ENCODE peak calls at places on chromosomes 16 and 17, in six cellular contexts. O is thoracic aorta; T is CD4-positive, CD25-positive, alpha-beta regulatory T cell; R is fibroblast of lung; K is BJ; X is CD8-positive, alpha-beta T cell. W is an unnamed sample.

GRCh38 chr17:66549312-66549705 is 246.9 kb downstream of the PRKCA start:
- DNase-seq in O (no peak), T (no peak), R (no peak), K (no peak), X (no peak), W (no peak)

GRCh38 chr16:64983983-64984382 is 137.9 kb downstream of the CDH11 start:
- DNase-seq in O (no peak), T (no peak), R (peak; percentile 85), K (no peak), X (no peak), W (peak; percentile 53)

GRCh38 chr16:22635801-22636200 is 125.1 kb downstream of the NPIPB5 start:
- DNase-seq in O (no peak), T (no peak), R (no peak), K (no peak), X (no peak), W (no peak)

GRCh38 chr16:30381351-30382041 is 865 bp downstream of the SEPTIN1 start:
- DNase-seq in O (no peak), T (no peak), R (no peak), K (no peak), X (no peak), W (no peak)

GRCh38 chr16:77060614-77061013 is 130.4 kb upstream of the MON1B start:
- DNase-seq in O (no peak), T (no peak), R (no peak), K (no peak), X (no peak), W (no peak)

GRCh38 chr17:4479340-4479981 is 19.2 kb upstream of the SPNS2 start:
- DNase-seq in O (no peak), T (no peak), R (no peak), K (no peak), X (no peak), W (no peak)

GRCh38 chr17:15411556-15412198 is 55.7 kb downstream of the CDRT4 start:
- DNase-seq in O (no peak), T (no peak), R (peak; percentile 42), K (no peak), X (no peak), W (no peak)

GRCh38 chr17:3888343-3889171 is 4.3 kb downstream of the CAMKK1 start:
- DNase-seq in O (peak; percentile 27), T (no peak), R (peak; percentile 81), K (peak; percentile 80), X (no peak), W (peak; percentile 71)

GRCh38 chr16:1651055-1651454 is 27.0 kb upstream of the JPT2 start:
- DNase-seq in O (no peak), T (no peak), R (no peak), K (no peak), X (no peak), W (no peak)

GRCh38 chr17:29046440-29046839 is 3.5 kb downstream of the PIPOX start:
- DNase-seq in O (no peak), T (no peak), R (no peak), K (no peak), X (no peak), W (no peak)

GRCh38 chr17:1730345-1731193 is 6.1 kb downstream of the WDR81 start:
- DNase-seq in O (no peak), T (no peak), R (peak; percentile 94), K (peak; percentile 28), X (no peak), W (no peak)

GRCh38 chr17:49249292-49249794 is 18.8 kb upstream of the PHOSPHO1 start:
- DNase-seq in O (no peak), T (no peak), R (peak; percentile 45), K (no peak), X (no peak), W (no peak)

GRCh38 chr16:67157892-67158635 is 1.6 kb downstream of the TRADD start:
- DNase-seq in O (no peak), T (no peak), R (no peak), K (no peak), X (no peak), W (no peak)

GRCh38 chr16:74867281-74867849 is 92.7 kb upstream of the FA2H start:
- DNase-seq in O (no peak), T (no peak), R (no peak), K (no peak), X (no peak), W (no peak)

GRCh38 chr17:3474212-3474611 is 1.6 kb upstream of the ASPA start:
- DNase-seq in O (no peak), T (no peak), R (peak; percentile 81), K (no peak), X (no peak), W (no peak)

GRCh38 chr16:85820604-85821372 is 21.3 kb downstream of the COX4I1 start:
- DNase-seq in O (no peak), T (no peak), R (no peak), K (no peak), X (no peak), W (no peak)

GRCh38 chr16:9008335-9009260 is 44.9 kb upstream of the USP7 start:
- DNase-seq in O (peak; percentile 5), T (peak; percentile 21), R (peak; percentile 62), K (no peak), X (peak; percentile 51), W (peak; percentile 9)

GRCh38 chr17:44361292-44362055 is 2.2 kb downstream of the FAM171A2 start:
- DNase-seq in O (no peak), T (no peak), R (no peak), K (no peak), X (no peak), W (no peak)

GRCh38 chr16:47694543-47694942 is 233.4 kb downstream of the PHKB start:
- DNase-seq in O (no peak), T (no peak), R (no peak), K (no peak), X (no peak), W (no peak)

GRCh38 chr16:87854053-87854906 is 15.0 kb downstream of the SLC7A5 start:
- DNase-seq in O (no peak), T (peak; percentile 46), R (no peak), K (no peak), X (no peak), W (no peak)

GRCh38 chr17:5705876-5706420 is 121.6 kb upstream of the NLRP1 start:
- DNase-seq in O (no peak), T (no peak), R (no peak), K (no peak), X (no peak), W (no peak)

GRCh38 chr17:32769846-32770245 is 107.1 kb downstream of the MYO1D start:
- DNase-seq in O (no peak), T (no peak), R (no peak), K (no peak), X (no peak), W (no peak)

GRCh38 chr16:13665876-13666275 is 254.1 kb upstream of the ERCC4 start:
- DNase-seq in O (no peak), T (no peak), R (no peak), K (no peak), X (no peak), W (no peak)

GRCh38 chr16:21646091-21646490 is 6.3 kb downstream of the IGSF6 start:
- DNase-seq in O (no peak), T (no peak), R (no peak), K (no peak), X (no peak), W (no peak)

GRCh38 chr16:57818377-57819055 is 16.2 kb upstream of the KIFC3 start:
- DNase-seq in O (no peak), T (no peak), R (no peak), K (no peak), X (no peak), W (no peak)

DNA sequence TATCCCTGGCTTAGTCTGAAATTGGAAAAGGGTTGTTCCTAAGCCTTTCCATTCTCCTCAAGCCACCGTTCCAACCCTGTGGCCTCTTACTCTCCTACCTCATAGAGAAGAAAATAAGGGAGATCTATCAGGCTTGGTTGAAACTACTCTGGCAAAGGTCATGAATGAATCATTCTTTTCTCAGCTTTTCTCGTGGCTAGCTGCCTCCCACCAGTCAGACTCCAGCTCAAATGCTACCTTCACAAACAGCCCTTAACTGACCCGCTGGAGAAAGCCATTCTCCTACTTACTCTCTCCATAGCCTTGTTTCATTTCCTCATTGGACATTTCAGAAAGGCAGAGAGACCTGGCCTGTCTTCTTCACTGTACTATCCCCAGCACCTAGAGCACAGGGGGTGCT is 8.9 kb downstream of the MYH10 start:
- DNase-seq in O (no peak), T (no peak), R (peak; percentile 45), K (no peak), X (no peak), W (no peak)
- H3K36me3 ChIP-seq in O (peaks cover 18% of the 10 kb centered on the region), T (no peaks in the 10 kb centered on the region), R (no peaks in the 10 kb centered on the region), K (peaks cover 1% of the 10 kb centered on the region), X (no peaks in the 10 kb centered on the region), W (no peaks in the 10 kb centered on the region)

DNA sequence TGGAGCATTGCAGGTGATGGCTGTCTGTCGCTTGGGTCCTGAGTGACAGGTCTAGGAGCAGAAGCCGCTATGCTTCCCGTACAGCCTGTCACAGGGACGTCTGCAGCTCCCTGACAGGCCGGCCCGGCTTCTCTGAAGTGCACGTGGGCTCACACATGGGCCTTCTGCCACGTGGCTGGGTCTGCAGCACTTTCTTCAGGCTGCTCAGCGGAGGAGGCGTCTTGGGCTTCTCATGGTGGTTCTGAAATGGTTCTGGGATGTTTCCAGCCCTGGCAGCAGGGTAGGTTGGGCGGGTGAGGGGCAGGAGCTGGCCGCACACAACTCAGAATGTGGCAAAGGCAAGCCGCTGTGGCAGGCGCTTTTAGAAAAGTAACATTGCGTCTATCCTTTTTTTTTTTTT is 80.3 kb upstream of the ZNF750 start:
- DNase-seq in O (no peak), T (no peak), R (no peak), K (no peak), X (no peak), W (no peak)
- H3K36me3 ChIP-seq in O (peaks cover 11% of the 10 kb centered on the region), T (peaks cover 20% of the 10 kb centered on the region), R (peaks cover 4% of the 10 kb centered on the region), K (peaks cover 7% of the 10 kb centered on the region), X (no peaks in the 10 kb centered on the region), W (peaks cover 2% of the 10 kb centered on the region)

DNA sequence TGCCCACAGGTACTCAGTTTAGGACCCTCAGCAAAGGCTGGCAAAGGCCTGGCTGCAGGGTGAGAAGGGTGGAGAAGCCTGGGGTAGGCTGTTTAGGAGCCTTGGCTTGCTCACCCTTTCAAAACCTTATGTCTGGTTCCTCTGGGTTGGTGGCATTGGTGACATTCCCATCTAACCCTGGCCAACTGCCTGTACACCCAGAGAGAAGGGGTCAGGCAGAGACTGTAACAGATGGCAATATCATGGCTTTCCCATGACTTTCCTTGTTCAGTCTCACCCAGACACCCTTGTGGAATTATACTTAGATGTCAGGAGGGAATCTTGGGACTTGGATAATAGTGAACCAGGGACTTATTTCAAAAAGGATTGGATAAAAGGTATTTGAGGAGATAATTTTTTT is 18.5 kb upstream of the LLGL1 start:
- DNase-seq in O (no peak), T (no peak), R (no peak), K (no peak), X (no peak), W (no peak)
- H3K36me3 ChIP-seq in O (peaks cover 51% of the 10 kb centered on the region), T (peaks cover 73% of the 10 kb centered on the region), R (peaks cover 22% of the 10 kb centered on the region), K (peaks cover 35% of the 10 kb centered on the region), X (peaks cover 44% of the 10 kb centered on the region), W (peaks cover 5% of the 10 kb centered on the region)

DNA sequence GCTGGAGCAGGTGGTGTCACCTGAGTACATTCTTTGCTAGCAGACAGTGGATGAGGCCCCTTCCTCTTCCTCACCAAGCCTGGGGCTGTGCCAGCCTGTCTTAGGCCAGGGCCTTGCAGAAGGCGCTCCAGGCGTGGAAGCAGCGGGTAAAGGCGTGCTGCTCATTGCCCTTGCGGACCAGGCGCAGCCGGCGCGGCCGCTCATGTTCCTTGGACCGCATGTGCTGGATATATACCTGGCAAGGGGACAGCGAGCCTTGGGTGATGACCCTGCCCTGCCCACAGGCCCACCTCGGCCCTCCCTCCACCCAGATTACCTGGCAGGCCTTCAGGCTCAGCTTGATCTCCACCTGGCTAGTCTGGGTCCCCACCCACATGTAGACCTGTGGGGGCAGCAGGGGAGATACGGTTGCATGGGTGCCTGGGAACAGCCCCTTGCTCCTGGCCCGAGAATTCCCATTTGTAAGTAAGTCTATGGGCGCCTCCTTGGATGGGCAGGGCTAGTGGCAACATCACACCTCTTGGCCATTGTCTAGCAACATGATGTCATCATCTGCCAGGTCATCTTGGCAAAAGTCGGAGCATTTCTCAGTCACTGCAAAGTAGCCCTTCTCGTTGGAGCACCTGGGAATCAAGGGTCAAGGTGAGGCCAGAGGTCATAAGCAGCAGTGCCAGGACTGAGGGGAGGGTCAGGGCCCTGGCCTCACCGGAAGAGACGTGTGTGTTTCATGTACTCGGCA is 13.3 kb downstream of the FLII start:
- DNase-seq in O (no peak), T (no peak), R (no peak), K (no peak), X (no peak), W (no peak)
- H3K36me3 ChIP-seq in O (peaks cover 59% of the 10 kb centered on the region), T (peaks cover 45% of the 10 kb centered on the region), R (peaks cover 51% of the 10 kb centered on the region), K (peaks cover 60% of the 10 kb centered on the region), X (peaks cover 39% of the 10 kb centered on the region), W (peaks cover 7% of the 10 kb centered on the region)

W was measured in kidney epithelial cell.